ENCODE peak calls at places on chromosomes 11 and 22, in five cellular contexts. One of them, this sample, is unnamed.

GRCh38 chr22:32042924-32043323 is at the start of gene SLC5A1:
- DNase-seq in HCT116: no peak
- DNase-seq in GM12878: no peak
- DNase-seq in SK-N-SH: no peak
- DNase-seq in K562: no peak
- DNase-seq in this sample: peak; percentile 33

GRCh38 chr22:26170795-26171194 is 1.5 kb downstream of the SEZ6L start:
- DNase-seq in GM12878: no peak
- DNase-seq in K562: peak; percentile 72
- DNase-seq in SK-N-SH: peak; percentile 62
- DNase-seq in HCT116: no peak
- DNase-seq in this sample: peak; percentile 85

GRCh38 chr11:93248602-93249001 is 50.8 kb upstream of the SLC36A4 start:
- DNase-seq in SK-N-SH: no peak
- DNase-seq in GM12878: no peak
- DNase-seq in K562: no peak
- DNase-seq in HCT116: peak; percentile 8
- DNase-seq in this sample: peak; percentile 27

GRCh38 chr11:93829598-93829997 is 20.8 kb downstream of the VSTM5 start:
- DNase-seq in GM12878: no peak
- DNase-seq in K562: no peak
- DNase-seq in SK-N-SH: no peak
- DNase-seq in HCT116: no peak
- DNase-seq in this sample: no peak

GRCh38 chr11:96145163-96145585 is 197.8 kb downstream of the MAML2 start:
- DNase-seq in K562: no peak
- DNase-seq in SK-N-SH: no peak
- DNase-seq in HCT116: no peak
- DNase-seq in GM12878: no peak
- DNase-seq in this sample: no peak

GRCh38 chr22:49091917-49092545 is 735.6 kb downstream of the BRD1 start:
- DNase-seq in HCT116: no peak
- DNase-seq in K562: no peak
- DNase-seq in SK-N-SH: no peak
- DNase-seq in GM12878: no peak
- DNase-seq in this sample: no peak

GRCh38 chr11:69295995-69296889 is 2.3 kb downstream of the MYEOV start:
- DNase-seq in K562: no peak
- DNase-seq in SK-N-SH: no peak
- DNase-seq in GM12878: no peak
- DNase-seq in HCT116: no peak
- DNase-seq in this sample: no peak

GRCh38 chr11:63608353-63609345 is 5.6 kb downstream of the PLAAT3 start:
- DNase-seq in SK-N-SH: no peak
- DNase-seq in GM12878: no peak
- DNase-seq in K562: no peak
- DNase-seq in HCT116: no peak
- DNase-seq in this sample: no peak

GRCh38 chr11:62974848-62975522 is 9.8 kb downstream of the SLC22A6 start:
- DNase-seq in SK-N-SH: peak; percentile 80
- DNase-seq in K562: peak; percentile 54
- DNase-seq in GM12878: no peak
- DNase-seq in HCT116: peak; percentile 36
- DNase-seq in this sample: peak; percentile 81

GRCh38 chr11:128701086-128701485 is 7.2 kb downstream of the FLI1 start:
- DNase-seq in SK-N-SH: no peak
- DNase-seq in GM12878: no peak
- DNase-seq in HCT116: no peak
- DNase-seq in K562: no peak
- DNase-seq in this sample: no peak

GRCh38 chr11:111105566-111105965 is 140.0 kb upstream of the POU2AF2 start:
- DNase-seq in HCT116: no peak
- DNase-seq in K562: no peak
- DNase-seq in SK-N-SH: no peak
- DNase-seq in GM12878: no peak
- DNase-seq in this sample: no peak

GRCh38 chr11:132101861-132102260 is 731.4 kb downstream of the NTM start:
- DNase-seq in SK-N-SH: no peak
- DNase-seq in HCT116: no peak
- DNase-seq in GM12878: no peak
- DNase-seq in K562: no peak
- DNase-seq in this sample: no peak

GRCh38 chr22:22195265-22196017 is 49.1 kb upstream of the VPREB1 start:
- DNase-seq in K562: peak; percentile 100
- DNase-seq in GM12878: peak; percentile 91
- DNase-seq in SK-N-SH: peak; percentile 70
- DNase-seq in HCT116: peak; percentile 81
- DNase-seq in this sample: peak; percentile 96

GRCh38 chr11:2801711-2802388 is 83.7 kb downstream of the CDKN1C start:
- DNase-seq in HCT116: no peak
- DNase-seq in GM12878: no peak
- DNase-seq in SK-N-SH: no peak
- DNase-seq in K562: no peak
- DNase-seq in this sample: no peak

GRCh38 chr11:84922212-84922805 is 704.8 kb downstream of the DLG2 start:
- DNase-seq in K562: no peak
- DNase-seq in HCT116: no peak
- DNase-seq in SK-N-SH: no peak
- DNase-seq in GM12878: no peak
- DNase-seq in this sample: peak; percentile 35

GRCh38 chr11:95379460-95379859 is 148.5 kb upstream of the SESN3 start:
- DNase-seq in SK-N-SH: peak; percentile 28
- DNase-seq in GM12878: no peak
- DNase-seq in K562: no peak
- DNase-seq in HCT116: no peak
- DNase-seq in this sample: no peak

GRCh38 chr11:133681901-133682300 is 149.6 kb upstream of the OPCML start:
- DNase-seq in HCT116: no peak
- DNase-seq in SK-N-SH: peak; percentile 26
- DNase-seq in K562: no peak
- DNase-seq in GM12878: no peak
- DNase-seq in this sample: peak; percentile 55

GRCh38 chr11:128520206-128520885 is 67.0 kb downstream of the ETS1 start:
- DNase-seq in HCT116: no peak
- DNase-seq in GM12878: no peak
- DNase-seq in SK-N-SH: no peak
- DNase-seq in K562: no peak
- DNase-seq in this sample: no peak

GRCh38 chr11:70717961-70718595 is 319.7 kb downstream of the CTTN start:
- DNase-seq in SK-N-SH: no peak
- DNase-seq in HCT116: no peak
- DNase-seq in GM12878: no peak
- DNase-seq in K562: no peak
- DNase-seq in this sample: no peak

GRCh38 chr11:73414977-73415492 is 38.8 kb downstream of the RELT start:
- DNase-seq in SK-N-SH: no peak
- DNase-seq in K562: no peak
- DNase-seq in GM12878: peak; percentile 38
- DNase-seq in HCT116: no peak
- DNase-seq in this sample: no peak

GRCh38 chr11:95922099-95922498 is 1.8 kb downstream of the MTMR2 start:
- DNase-seq in GM12878: no peak
- DNase-seq in SK-N-SH: no peak
- DNase-seq in K562: no peak
- DNase-seq in HCT116: no peak
- DNase-seq in this sample: no peak

GRCh38 chr11:60377737-60378136 is 595 bp upstream of the MS4A7 start:
- DNase-seq in K562: no peak
- DNase-seq in HCT116: no peak
- DNase-seq in GM12878: peak; percentile 85
- DNase-seq in SK-N-SH: no peak
- DNase-seq in this sample: no peak

GRCh38 chr11:27317751-27318150 is 45.3 kb downstream of the CCDC34 start:
- DNase-seq in GM12878: no peak
- DNase-seq in SK-N-SH: no peak
- DNase-seq in HCT116: peak; percentile 15
- DNase-seq in K562: peak; percentile 14
- DNase-seq in this sample: no peak
- TF ChIP-seq REST in GM12878: no peak
- TF ChIP-seq REST in SK-N-SH: no peak
- TF ChIP-seq REST in HCT116: no peak
- TF ChIP-seq REST in K562: no peak
- TF ChIP-seq REST in this sample: no peak

GRCh38 chr22:46775789-46776485 is 13.5 kb downstream of the TBC1D22A start:
- DNase-seq in SK-N-SH: no peak
- DNase-seq in HCT116: no peak
- DNase-seq in GM12878: no peak
- DNase-seq in K562: no peak
- DNase-seq in this sample: no peak
- H4K20me1 ChIP-seq in SK-N-SH: peaks cover 50% of the 10 kb centered on the region
- H4K20me1 ChIP-seq in HCT116: no peaks in the 10 kb centered on the region
- H4K20me1 ChIP-seq in GM12878: peaks cover 6% of the 10 kb centered on the region
- H4K20me1 ChIP-seq in K562: peaks cover 7% of the 10 kb centered on the region
- H4K20me1 ChIP-seq in this sample: peaks cover 4% of the 10 kb centered on the region

GRCh38 chr11:119319136-119319701 is 2.3 kb upstream of the MCAM start:
- DNase-seq in K562: no peak
- DNase-seq in HCT116: no peak
- DNase-seq in GM12878: no peak
- DNase-seq in SK-N-SH: no peak
- DNase-seq in this sample: no peak

GRCh38 chr11:119316729-119317591 is at the start of gene MCAM:
- DNase-seq in SK-N-SH: peak; percentile 87
- DNase-seq in K562: peak; percentile 92
- DNase-seq in HCT116: no peak
- DNase-seq in GM12878: no peak
- DNase-seq in this sample: peak; percentile 66

GRCh38 chr11:119318240-119319135 is 1.6 kb upstream of the MCAM start:
- DNase-seq in SK-N-SH: peak; percentile 47
- DNase-seq in K562: no peak
- DNase-seq in HCT116: no peak
- DNase-seq in GM12878: peak; percentile 70
- DNase-seq in this sample: peak; percentile 76

GRCh38 chr11:119316017-119316728 is 757 bp downstream of the MCAM start:
- DNase-seq in GM12878: no peak
- DNase-seq in K562: peak; percentile 50
- DNase-seq in SK-N-SH: peak; percentile 92
- DNase-seq in HCT116: no peak
- DNase-seq in this sample: no peak

DNA sequence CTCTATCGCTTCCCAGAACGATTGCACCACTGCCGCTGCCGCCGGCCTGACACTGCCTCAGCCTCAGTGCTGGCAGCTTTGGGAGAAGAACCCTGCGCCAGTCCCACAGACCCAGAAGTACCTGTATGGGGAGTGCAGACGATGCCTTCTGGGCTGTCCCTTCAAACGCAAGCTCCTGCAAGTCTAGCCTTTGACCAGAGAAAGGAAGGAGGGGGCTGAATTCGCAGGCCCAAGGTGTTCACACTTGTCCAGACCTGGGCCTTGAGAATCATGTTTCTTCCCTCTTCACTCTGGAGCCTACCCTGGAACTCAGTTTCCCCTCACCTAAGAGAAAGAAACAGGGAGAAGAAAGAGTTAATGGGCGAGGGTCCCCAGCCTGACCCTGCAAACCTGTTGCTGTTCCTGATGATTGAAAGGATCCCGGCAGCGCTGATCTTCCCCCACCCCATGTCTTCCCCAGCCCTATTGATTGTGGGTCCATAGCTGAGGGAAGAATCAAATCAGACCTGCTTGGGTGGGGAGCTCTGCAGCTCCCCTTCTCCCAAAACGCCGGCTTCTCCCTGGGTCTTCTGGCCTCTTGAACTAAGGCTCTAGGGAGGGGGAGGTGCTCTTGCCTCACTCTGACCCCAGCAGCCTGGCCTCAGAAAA is 786 bp upstream of the MCAM start:
- DNase-seq in HCT116: no peak
- DNase-seq in SK-N-SH: peak; percentile 16
- DNase-seq in K562: no peak
- DNase-seq in GM12878: no peak
- DNase-seq in this sample: no peak
- H3K4me3 ChIP-seq in HCT116: peak overlapping the region; percentile 75
- H3K4me3 ChIP-seq in SK-N-SH: no peak overlapping the region
- H3K4me3 ChIP-seq in K562: peak overlapping the region; percentile 56
- H3K4me3 ChIP-seq in GM12878: no peak overlapping the region
- H3K4me3 ChIP-seq in this sample: peak overlapping the region; percentile 86

DNA sequence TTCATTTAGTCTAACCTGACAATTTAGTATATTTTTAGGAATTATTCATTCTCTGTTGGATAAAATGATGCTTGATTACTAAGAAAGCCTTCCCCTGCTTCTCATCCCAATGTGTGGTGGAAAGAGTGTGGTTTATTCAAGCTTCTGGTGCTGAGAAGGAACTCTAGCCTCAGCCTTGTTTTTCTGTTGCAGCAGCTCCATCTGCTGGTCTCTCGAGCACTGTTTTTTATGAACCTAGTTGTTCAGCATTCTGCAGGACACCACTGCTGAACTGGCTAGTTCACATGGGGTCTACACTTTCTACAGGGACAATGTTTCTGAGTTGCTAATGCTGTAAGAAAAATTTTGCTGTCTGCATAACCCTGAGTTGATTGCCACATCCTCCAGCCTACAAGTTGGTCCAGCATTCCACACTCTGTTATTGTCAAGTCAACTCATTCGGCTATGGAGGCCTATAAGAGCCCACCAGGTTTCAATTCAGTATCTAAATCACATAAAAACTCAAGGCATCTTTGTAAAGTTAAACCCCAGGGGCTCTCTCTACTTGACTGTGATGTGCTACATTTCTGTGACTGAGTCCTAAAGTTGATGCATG is 14.3 kb downstream of the OR2AG2 start:
- DNase-seq in GM12878: no peak
- DNase-seq in SK-N-SH: peak; percentile 27
- DNase-seq in HCT116: peak; percentile 32
- DNase-seq in K562: peak; percentile 28
- DNase-seq in this sample: peak; percentile 81
- TF ChIP-seq REST in GM12878: no peak
- TF ChIP-seq REST in SK-N-SH: no peak
- TF ChIP-seq REST in HCT116: no peak
- TF ChIP-seq REST in K562: no peak
- TF ChIP-seq REST in this sample: no peak

GRCh38 chr22:46794491-46794890 is 32.0 kb downstream of the TBC1D22A start:
- DNase-seq in HCT116: no peak
- DNase-seq in SK-N-SH: no peak
- DNase-seq in GM12878: no peak
- DNase-seq in K562: no peak
- DNase-seq in this sample: no peak

GRCh38 chr22:46796566-46797195 is 34.2 kb downstream of the TBC1D22A start:
- DNase-seq in HCT116: no peak
- DNase-seq in SK-N-SH: no peak
- DNase-seq in K562: no peak
- DNase-seq in GM12878: no peak
- DNase-seq in this sample: no peak

GRCh38 chr22:46794067-46794466 is 31.6 kb downstream of the TBC1D22A start:
- DNase-seq in SK-N-SH: no peak
- DNase-seq in HCT116: no peak
- DNase-seq in K562: no peak
- DNase-seq in GM12878: no peak
- DNase-seq in this sample: no peak

GRCh38 chr22:46795845-46796565 is 33.6 kb downstream of the TBC1D22A start:
- DNase-seq in SK-N-SH: no peak
- DNase-seq in K562: no peak
- DNase-seq in GM12878: no peak
- DNase-seq in HCT116: no peak
- DNase-seq in this sample: no peak

DNA sequence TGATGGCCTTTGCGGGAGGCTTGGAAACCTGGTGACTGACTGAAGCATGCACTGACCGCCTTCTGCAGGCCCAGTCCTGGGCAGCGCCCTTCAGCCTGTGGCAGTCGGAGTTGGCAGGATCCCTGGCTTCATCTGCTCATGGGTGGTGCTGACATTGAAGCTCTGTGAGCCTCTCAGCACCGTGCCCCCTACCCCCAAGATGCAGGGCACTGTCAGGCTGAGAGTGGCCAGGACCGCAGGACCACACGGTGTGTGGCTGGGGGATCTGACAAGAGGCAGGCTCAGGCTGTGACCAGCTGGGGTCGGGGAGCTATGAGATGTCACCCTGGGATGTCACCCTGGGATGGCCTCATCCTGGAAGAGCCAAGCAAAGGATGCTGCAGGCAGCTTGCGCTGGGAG is 32.7 kb downstream of the TBC1D22A start:
- DNase-seq in HCT116: no peak
- DNase-seq in SK-N-SH: no peak
- DNase-seq in K562: no peak
- DNase-seq in GM12878: no peak
- DNase-seq in this sample: no peak
- H4K20me1 ChIP-seq in HCT116: no peaks in the 10 kb centered on the region
- H4K20me1 ChIP-seq in SK-N-SH: peaks cover 12% of the 10 kb centered on the region
- H4K20me1 ChIP-seq in K562: peaks cover under 1% of the 10 kb centered on the region
- H4K20me1 ChIP-seq in GM12878: no peaks in the 10 kb centered on the region
- H4K20me1 ChIP-seq in this sample: peaks cover 5% of the 10 kb centered on the region

This sample was measured in GM23338.